ENCODE peak calls at places on chromosomes 16 and 17, in nine cellular contexts. Z, S, E, H, Q, G, J, X and W are unnamed samples.

GRCh38 chr16:81786321-81786720 is 7.2 kb downstream of the PLCG2 start:
- DNase-seq in H (no peak), J (no peak), E (no peak), S (no peak), Z (no peak), G (no peak), Q (no peak), X (no peak), W (peak)

GRCh38 chr17:7844292-7845154 is 10.3 kb upstream of the TMEM88 start:
- DNase-seq in S (peak), H (peak), J (peak), Z (peak), G (peak), E (peak), X (peak), Q (peak), W (peak)

GRCh38 chr16:19005561-19006445 is 22.1 kb downstream of the TMC7 start:
- DNase-seq in Q (peak), X (no peak), S (no peak), J (peak), G (peak), E (peak), H (no peak), Z (no peak), W (peak)

GRCh38 chr16:19765860-19766553 is 47.9 kb downstream of the IQCK start:
- DNase-seq in G (peak), S (no peak), X (peak), Q (peak), H (no peak), E (peak), J (no peak), Z (no peak), W (no peak)

GRCh38 chr16:70805787-70806186 is 4.8 kb upstream of the VAC14 start:
- DNase-seq in Z (peak), S (no peak), E (no peak), G (no peak), Q (no peak), J (no peak), X (peak), H (no peak), W (peak)

GRCh38 chr16:31001507-31002251 is 8.8 kb downstream of the STX1B start:
- DNase-seq in Z (no peak), G (no peak), S (no peak), X (no peak), J (no peak), Q (no peak), H (no peak), E (peak), W (no peak)

GRCh38 chr17:42107597-42108576 is 4.6 kb downstream of the DHX58 start:
- DNase-seq in H (peak), E (peak), Z (peak), J (peak), S (peak), G (peak), X (peak), Q (peak), W (no peak)

GRCh38 chr16:4373909-4374742 is 2.5 kb downstream of the VASN start:
- DNase-seq in S (no peak), G (peak), H (no peak), E (peak), J (peak), Q (no peak), Z (peak), X (peak), W (peak)

GRCh38 chr16:85348065-85348840 is 236.0 kb upstream of the CIBAR2 start:
- DNase-seq in H (no peak), S (no peak), Q (no peak), J (no peak), G (no peak), E (no peak), Z (no peak), X (no peak), W (no peak)

GRCh38 chr17:50845260-50846147 is 10.1 kb downstream of the WFIKKN2 start:
- DNase-seq in G (no peak), X (no peak), H (no peak), Z (peak), J (no peak), S (no peak), Q (no peak), E (peak), W (peak)

GRCh38 chr16:74601131-74601871 is 5.6 kb downstream of the GLG1 start:
- DNase-seq in S (peak), E (no peak), G (no peak), X (no peak), H (peak), Z (no peak), J (no peak), Q (no peak), W (peak)

GRCh38 chr17:73302189-73302588 is 9.6 kb downstream of the CDC42EP4 start:
- DNase-seq in Z (peak), Q (no peak), H (no peak), E (no peak), J (no peak), S (no peak), G (no peak), X (peak), W (no peak)

GRCh38 chr16:88320947-88321634 is 61.7 kb upstream of the ZNF469 start:
- DNase-seq in Q (no peak), J (peak), S (no peak), X (no peak), Z (no peak), G (no peak), E (no peak), H (no peak), W (peak)

GRCh38 chr17:11637796-11638195 is 39.5 kb downstream of the DNAH9 start:
- DNase-seq in S (no peak), J (no peak), X (no peak), E (no peak), H (no peak), Z (no peak), G (no peak), Q (no peak), W (no peak)

GRCh38 chr17:58786586-58787295 is 31.1 kb downstream of the PPM1E start:
- DNase-seq in G (no peak), H (no peak), X (peak), S (no peak), E (no peak), Q (no peak), Z (peak), J (peak), W (peak)

GRCh38 chr16:84907575-84907974 is 87.8 kb downstream of the CRISPLD2 start:
- DNase-seq in G (no peak), J (no peak), X (peak), Q (no peak), H (no peak), E (peak), S (no peak), Z (peak), W (no peak)

GRCh38 chr17:70896843-70897242 is 727.5 kb downstream of the KCNJ2 start:
- DNase-seq in Q (no peak), G (no peak), H (no peak), S (no peak), X (no peak), J (no peak), Z (no peak), E (no peak), W (peak)

GRCh38 chr17:74212262-74212912 is 984 bp upstream of the TTYH2 start:
- DNase-seq in E (peak), Z (peak), S (no peak), H (peak), X (no peak), G (peak), J (no peak), Q (no peak), W (peak)

GRCh38 chr17:67390646-67391480 is 13.8 kb downstream of the PITPNC1 start:
- DNase-seq in Q (no peak), E (no peak), X (peak), J (peak), H (peak), Z (peak), G (no peak), S (peak), W (peak)

DNA sequence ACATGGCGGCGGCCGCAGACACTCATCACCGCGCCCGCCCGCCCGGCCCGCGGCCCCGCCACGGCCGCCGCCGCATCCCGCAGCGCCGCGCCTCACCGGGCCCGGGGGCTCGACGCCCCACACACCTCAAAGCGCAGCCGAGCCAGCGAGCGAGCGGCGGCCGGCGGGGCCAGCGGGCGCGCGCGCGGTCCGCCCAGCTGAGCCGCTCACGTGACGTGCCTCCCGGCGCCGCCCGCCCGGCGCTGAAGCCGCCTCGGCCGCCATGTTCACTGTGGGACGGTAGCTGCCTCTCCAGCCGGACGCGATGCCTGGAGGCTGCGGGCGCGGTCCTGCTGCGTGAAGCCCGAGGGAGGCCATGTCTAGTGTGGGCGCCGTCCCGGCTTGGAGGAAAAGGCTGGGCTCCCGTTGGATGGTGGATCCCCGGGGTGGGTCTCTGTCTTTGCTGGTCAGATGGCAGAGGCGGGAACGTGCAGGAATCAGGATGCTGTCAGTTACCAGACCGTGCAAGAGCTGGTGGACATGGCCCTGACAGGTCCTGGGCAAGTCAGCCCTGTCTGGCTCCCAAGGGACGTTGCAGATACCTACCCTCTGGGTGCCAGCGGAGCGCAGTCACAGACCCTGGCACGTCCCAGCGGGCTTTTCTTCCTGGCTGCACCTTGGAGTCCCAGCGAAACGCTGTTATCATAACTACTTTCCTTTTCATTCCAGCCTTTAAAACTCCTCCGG is at the start of gene USP31:
- DNase-seq in J (peak), Q (peak), E (peak), G (peak), S (peak), X (peak), Z (peak), H (peak), W (peak)
- H3K27ac ChIP-seq in J (peak), Q (peak), E (peak), G (peak), S (peak), X (no peak), Z (no peak), H (peak), W (peak)

GRCh38 chr17:76887809-76888208 is 19.6 kb downstream of the MGAT5B start:
- DNase-seq in G (no peak), Z (no peak), S (no peak), Q (no peak), E (no peak), X (peak), J (no peak), H (no peak), W (peak)
- H3K27ac ChIP-seq in G (no peak), Z (no peak), S (no peak), Q (no peak), E (no peak), X (no peak), J (no peak), H (no peak), W (no peak)

GRCh38 chr16:69508033-69508432 is 57.7 kb upstream of the NFAT5 start:
- DNase-seq in X (no peak), S (no peak), J (no peak), G (no peak), H (no peak), E (no peak), Q (no peak), Z (no peak), W (no peak)

GRCh38 chr16:69511641-69512040 is 54.1 kb upstream of the NFAT5 start:
- DNase-seq in H (no peak), G (no peak), X (no peak), S (no peak), Q (no peak), E (no peak), J (no peak), Z (no peak), W (no peak)

GRCh38 chr16:69509125-69509524 is 56.6 kb upstream of the NFAT5 start:
- DNase-seq in Z (no peak), J (no peak), H (no peak), X (no peak), G (no peak), E (no peak), S (no peak), Q (no peak), W (no peak)

GRCh38 chr16:69514366-69514765 is 51.4 kb upstream of the NFAT5 start:
- DNase-seq in X (no peak), J (no peak), S (no peak), E (no peak), Q (no peak), G (no peak), H (no peak), Z (no peak), W (peak)

DNA sequence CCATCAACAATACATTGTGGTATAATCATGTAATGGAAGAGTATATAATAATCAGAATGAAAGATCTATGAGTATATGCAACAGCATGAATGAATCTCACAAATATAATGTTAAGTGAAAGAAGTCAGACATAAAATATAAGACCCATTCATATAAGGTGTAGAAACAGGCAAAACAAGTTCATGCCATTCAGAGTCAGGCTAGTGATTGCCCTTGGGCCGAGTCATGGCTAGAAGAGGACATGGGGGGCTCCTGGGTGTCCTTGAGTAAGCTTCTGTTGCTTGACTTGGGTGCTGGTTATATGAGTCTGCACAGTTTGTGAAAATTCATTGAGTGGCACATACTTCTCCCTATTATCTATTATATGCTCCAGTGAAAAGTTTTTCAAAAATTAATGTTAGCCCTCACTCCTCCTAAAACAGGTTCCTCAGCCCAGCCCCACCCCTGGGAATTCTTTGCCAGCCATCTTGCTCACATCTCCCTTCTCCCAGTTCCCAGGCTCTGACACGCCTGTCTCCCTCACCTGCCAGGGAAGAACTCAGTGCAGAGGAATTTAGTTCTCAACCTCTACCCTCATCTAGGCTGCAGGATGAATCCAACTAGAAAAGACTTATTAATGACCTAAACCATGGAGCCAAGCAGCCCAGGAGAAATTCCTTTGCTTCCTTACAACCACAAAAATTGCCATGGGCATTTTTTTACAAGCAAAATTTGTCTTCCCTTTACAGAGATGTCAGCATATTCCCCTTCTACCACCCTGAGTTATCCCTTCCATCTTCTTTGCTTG is 52.4 kb upstream of the NFAT5 start:
- DNase-seq in Q (no peak), S (no peak), H (no peak), Z (no peak), X (no peak), E (no peak), J (no peak), G (no peak), W (peak)
- H3K27ac ChIP-seq in Q (no peak), S (no peak), H (no peak), Z (peak), X (no peak), E (no peak), J (no peak), G (no peak), W (peak)

GRCh38 chr17:32588135-32588534 is 101.3 kb downstream of the CDK5R1 start:
- DNase-seq in Z (no peak), H (no peak), J (no peak), Q (no peak), E (no peak), G (no peak), S (no peak), X (no peak), W (no peak)

GRCh38 chr17:32584792-32585191 is 98.0 kb downstream of the CDK5R1 start:
- DNase-seq in G (no peak), S (no peak), J (no peak), H (no peak), Z (no peak), E (no peak), Q (no peak), X (no peak), W (no peak)

GRCh38 chr17:32588982-32589381 is 102.2 kb downstream of the CDK5R1 start:
- DNase-seq in E (no peak), G (no peak), H (no peak), J (peak), Z (no peak), S (no peak), Q (no peak), X (no peak), W (peak)

GRCh38 chr17:32583053-32583452 is 96.3 kb downstream of the CDK5R1 start:
- DNase-seq in E (no peak), Q (no peak), X (no peak), J (no peak), H (no peak), S (no peak), Z (no peak), G (no peak), W (no peak)

GRCh38 chr17:32586666-32587065 is 99.9 kb downstream of the CDK5R1 start:
- DNase-seq in H (no peak), G (no peak), J (no peak), S (no peak), X (peak), E (no peak), Q (no peak), Z (peak), W (peak)
- H3K27ac ChIP-seq in H (no peak), G (no peak), J (no peak), S (no peak), X (no peak), E (no peak), Q (no peak), Z (no peak), W (no peak)

GRCh38 chr16:54288592-54289241 is 2.1 kb upstream of the IRX3 start:
- DNase-seq in S (no peak), X (no peak), E (no peak), Q (no peak), G (no peak), H (no peak), J (no peak), Z (no peak), W (no peak)

GRCh38 chr16:54287758-54288591 is 1.4 kb upstream of the IRX3 start:
- DNase-seq in X (no peak), S (no peak), Q (no peak), Z (no peak), H (no peak), G (no peak), E (peak), J (no peak), W (no peak)

GRCh38 chr16:54286067-54286329 is 589 bp downstream of the IRX3 start:
- DNase-seq in X (no peak), G (no peak), Z (no peak), S (no peak), J (no peak), E (no peak), H (no peak), Q (no peak), W (no peak)

GRCh38 chr16:54286330-54287017 is at the start of gene IRX3:
- DNase-seq in H (no peak), X (peak), Q (no peak), J (peak), G (peak), Z (peak), E (peak), S (no peak), W (peak)

GRCh38 chr16:54287018-54287757 is 601 bp upstream of the IRX3 start:
- DNase-seq in E (no peak), G (no peak), X (no peak), Q (no peak), Z (no peak), S (no peak), H (no peak), J (no peak), W (no peak)
- H3K27ac ChIP-seq in E (peak), G (peak), X (peak), Q (no peak), Z (no peak), S (no peak), H (no peak), J (peak), W (no peak)

GRCh38 chr16:49355923-49356665 is 17.5 kb upstream of the C16orf78 start:
- DNase-seq in G (peak), H (no peak), X (no peak), Z (no peak), J (no peak), S (no peak), E (peak), Q (no peak), W (no peak)

GRCh38 chr16:49352923-49353322 is 20.7 kb upstream of the C16orf78 start:
- DNase-seq in X (peak), Z (peak), Q (no peak), E (no peak), J (peak), H (no peak), S (no peak), G (no peak), W (peak)

GRCh38 chr16:49353650-49354049 is 20.0 kb upstream of the C16orf78 start:
- DNase-seq in E (no peak), X (peak), J (no peak), Q (no peak), S (no peak), Z (no peak), G (no peak), H (no peak), W (no peak)

GRCh38 chr16:49354991-49355390 is 18.6 kb upstream of the C16orf78 start:
- DNase-seq in Z (no peak), E (no peak), H (no peak), X (no peak), G (no peak), J (no peak), S (no peak), Q (no peak), W (no peak)

GRCh38 chr16:49354101-49354500 is 19.5 kb upstream of the C16orf78 start:
- DNase-seq in E (no peak), Z (no peak), G (no peak), H (no peak), S (no peak), Q (no peak), X (no peak), J (no peak), W (no peak)
- H3K27ac ChIP-seq in E (no peak), Z (no peak), G (no peak), H (no peak), S (no peak), Q (no peak), X (no peak), J (no peak), W (no peak)

DNA sequence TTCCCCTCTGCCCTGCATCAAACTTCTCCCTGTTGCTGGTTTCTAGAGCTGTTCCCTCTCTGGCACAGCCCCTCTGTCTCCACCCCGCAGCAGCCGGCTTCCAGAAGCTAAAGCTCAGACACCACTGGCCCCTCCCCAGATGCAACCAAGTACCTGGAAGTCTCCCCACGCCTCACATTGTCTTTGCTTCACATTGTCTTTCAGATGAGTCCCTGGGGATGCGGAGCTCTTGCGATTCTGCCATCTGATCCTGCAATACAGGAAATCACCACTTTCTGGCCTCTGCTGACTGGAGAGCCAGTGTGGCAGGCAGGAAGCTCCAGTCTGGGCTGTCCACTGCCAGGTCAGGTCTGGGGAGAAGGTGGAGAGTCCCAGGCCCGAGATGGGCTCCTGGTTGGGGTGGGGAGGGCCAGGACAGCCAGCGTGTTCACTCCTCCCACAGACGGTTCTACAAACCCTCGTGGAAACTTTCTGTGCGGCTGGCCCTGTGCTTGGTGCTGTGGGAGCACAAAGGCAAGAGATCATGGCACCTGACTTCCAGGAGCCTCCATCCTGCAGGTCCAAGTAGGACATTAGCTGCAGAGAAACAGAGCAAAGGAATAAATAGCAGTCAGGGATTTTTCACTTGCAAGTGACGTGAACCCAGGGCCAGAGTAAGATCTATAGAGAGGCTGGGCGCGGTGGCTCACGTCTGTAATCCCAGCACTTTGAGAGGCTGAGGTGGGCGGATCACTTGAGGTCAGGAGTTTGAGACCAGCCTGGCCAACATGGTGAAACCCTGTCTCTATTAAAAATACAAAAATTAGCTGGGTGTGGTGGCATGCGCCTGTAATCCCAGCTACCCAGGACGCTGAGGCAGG is 47.9 kb upstream of the MAP3K14 start:
- DNase-seq in J (peak), S (no peak), Z (peak), G (peak), E (no peak), Q (no peak), X (peak), H (no peak), W (no peak)
- H3K27ac ChIP-seq in J (peak), S (no peak), Z (no peak), G (no peak), E (no peak), Q (no peak), X (no peak), H (no peak), W (no peak)